ENCODE peak calls at places on chromosomes 11 and 22, in seven cellular contexts. S, C, M, O, N, F and Z are unnamed samples.
A peak's percentile ranks its signal among the peaks of the same experiment; 100 is the strongest.

GRCh38 chr22:41910599-41911291 is 4.1 kb downstream of the SHISA8 start:
- DNase-seq in M (no peak), O (no peak), C (peak; percentile 71), F (peak; percentile 39), S (peak; percentile 58), N (no peak), Z (no peak)

GRCh38 chr11:808427-809286 is 1.1 kb upstream of the RPLP2 start:
- DNase-seq in C (no peak), M (peak; percentile 75), F (no peak), N (no peak), O (no peak), S (no peak), Z (peak; percentile 91)

GRCh38 chr11:985848-986247 is 50.7 kb downstream of the MUC6 start:
- DNase-seq in M (no peak), F (no peak), O (no peak), N (no peak), C (no peak), S (no peak), Z (no peak)

GRCh38 chr11:43458486-43458885 is 99.8 kb downstream of the TTC17 start:
- DNase-seq in S (no peak), F (no peak), C (no peak), N (no peak), O (no peak), M (no peak), Z (no peak)

GRCh38 chr11:60764879-60765278 is 8.2 kb downstream of the MS4A15 start:
- DNase-seq in M (no peak), O (no peak), C (no peak), F (no peak), N (no peak), S (no peak), Z (no peak)

GRCh38 chr11:112453601-112454577 is 193.2 kb upstream of the PLET1 start:
- DNase-seq in N (no peak), M (peak; percentile 49), C (peak; percentile 54), S (peak; percentile 53), O (no peak), F (peak; percentile 37), Z (peak; percentile 19)

GRCh38 chr22:44764373-44764772 is 12.0 kb downstream of the ARHGAP8 start:
- DNase-seq in O (no peak), M (no peak), N (no peak), C (no peak), F (no peak), S (no peak), Z (no peak)

GRCh38 chr11:62575837-62576236 is 2.1 kb upstream of the EEF1G start:
- DNase-seq in N (no peak), M (no peak), C (no peak), F (no peak), O (no peak), S (no peak), Z (no peak)

GRCh38 chr22:30809086-30809485 is 114.4 kb downstream of the OSBP2 start:
- DNase-seq in S (no peak), F (no peak), M (no peak), N (no peak), C (no peak), O (no peak), Z (no peak)

GRCh38 chr22:41171996-41172395 is 33.1 kb upstream of the L3MBTL2 start:
- DNase-seq in F (no peak), M (no peak), O (no peak), N (no peak), S (no peak), C (no peak), Z (no peak)

GRCh38 chr11:117454564-117454917 is 126.9 kb downstream of the CEP164 start:
- DNase-seq in M (no peak), N (no peak), S (no peak), O (no peak), C (no peak), F (no peak), Z (no peak)

GRCh38 chr11:7520011-7520942 is 6.5 kb downstream of the PPFIBP2 start:
- DNase-seq in M (no peak), O (no peak), F (no peak), S (no peak), C (no peak), N (no peak), Z (no peak)

GRCh38 chr11:128688031-128688713 is 5.7 kb upstream of the FLI1 start:
- DNase-seq in N (no peak), C (no peak), M (no peak), O (no peak), S (no peak), F (peak; percentile 47), Z (no peak)

GRCh38 chr22:27198518-27199035 is 541.2 kb downstream of the MIAT start:
- DNase-seq in N (no peak), O (no peak), C (no peak), S (no peak), M (no peak), F (no peak), Z (no peak)

GRCh38 chr22:38731703-38732161 is 24.1 kb downstream of the SUN2 start:
- DNase-seq in M (no peak), O (no peak), S (no peak), N (no peak), F (no peak), C (no peak), Z (peak; percentile 53)

GRCh38 chr11:10818594-10818993 is 9.9 kb upstream of the EIF4G2 start:
- DNase-seq in O (no peak), C (no peak), F (no peak), M (no peak), S (no peak), N (no peak), Z (no peak)

GRCh38 chr11:587978-588380 is 11.7 kb downstream of the PHRF1 start:
- DNase-seq in M (peak; percentile 93), O (peak; percentile 58), S (no peak), N (no peak), F (no peak), C (peak; percentile 85), Z (no peak)

GRCh38 chr11:128026596-128026995 is 560.8 kb downstream of the ETS1 start:
- DNase-seq in C (peak; percentile 33), F (no peak), M (no peak), S (no peak), N (peak; percentile 33), O (no peak), Z (peak; percentile 28)

GRCh38 chr11:69986421-69987229 is 91.5 kb upstream of the ANO1 start:
- DNase-seq in N (no peak), M (no peak), O (no peak), F (no peak), S (no peak), C (no peak), Z (no peak)

GRCh38 chr11:8917157-8917820 is 6.3 kb downstream of the AKIP1 start:
- DNase-seq in C (no peak), M (no peak), F (peak; percentile 79), O (no peak), S (peak; percentile 44), N (no peak), Z (no peak)

GRCh38 chr22:33579448-33580093 is 340.7 kb downstream of the LARGE1 start:
- DNase-seq in N (peak; percentile 38), F (peak; percentile 77), C (peak; percentile 70), O (no peak), M (peak; percentile 77), S (peak; percentile 74), Z (peak; percentile 29)

GRCh38 chr11:5196067-5196466 is 4.4 kb downstream of the OR51V1 start:
- DNase-seq in C (no peak), M (no peak), F (peak; percentile 38), N (no peak), S (no peak), O (no peak), Z (no peak)

GRCh38 chr22:28032896-28033295 is 113.8 kb upstream of the PITPNB start:
- DNase-seq in S (no peak), N (no peak), C (no peak), O (no peak), M (no peak), F (no peak), Z (no peak)

GRCh38 chr11:121348220-121348875 is 55.8 kb downstream of the SC5D start:
- DNase-seq in S (no peak), O (no peak), N (no peak), M (no peak), F (no peak), C (no peak), Z (no peak)

GRCh38 chr11:2943711-2944118 is 14.5 kb upstream of the PHLDA2 start:
- DNase-seq in C (no peak), F (no peak), S (no peak), M (no peak), O (no peak), N (no peak), Z (peak; percentile 58)

GRCh38 chr11:43944761-43945311 is 2.4 kb downstream of the C11orf96 start:
- DNase-seq in F (peak; percentile 58), O (peak; percentile 90), C (peak; percentile 89), N (peak; percentile 80), M (peak; percentile 66), S (peak; percentile 95), Z (peak; percentile 77)

GRCh38 chr11:92340839-92341238 is 116.2 kb downstream of the FAT3 start:
- DNase-seq in F (peak; percentile 45), C (no peak), M (peak; percentile 42), S (peak; percentile 56), N (no peak), O (no peak), Z (no peak)
- TF ChIP-seq CTCF in F (peak; percentile 61), C (no peak), M (peak; percentile 55), S (no peak), N (no peak), O (peak; percentile 27), Z (no peak)

GRCh38 chr11:77125695-77126094 is 2.4 kb upstream of the MYO7A start:
- DNase-seq in C (no peak), N (no peak), S (no peak), O (peak; percentile 27), F (no peak), M (no peak), Z (no peak)
- H3K36me3 ChIP-seq in C (peaks cover 9% of the 10 kb centered on the region), N (no peaks in the 10 kb centered on the region), S (no peaks in the 10 kb centered on the region), O (no peaks in the 10 kb centered on the region), F (no peaks in the 10 kb centered on the region), M (no peaks in the 10 kb centered on the region), Z (no peaks in the 10 kb centered on the region)

DNA sequence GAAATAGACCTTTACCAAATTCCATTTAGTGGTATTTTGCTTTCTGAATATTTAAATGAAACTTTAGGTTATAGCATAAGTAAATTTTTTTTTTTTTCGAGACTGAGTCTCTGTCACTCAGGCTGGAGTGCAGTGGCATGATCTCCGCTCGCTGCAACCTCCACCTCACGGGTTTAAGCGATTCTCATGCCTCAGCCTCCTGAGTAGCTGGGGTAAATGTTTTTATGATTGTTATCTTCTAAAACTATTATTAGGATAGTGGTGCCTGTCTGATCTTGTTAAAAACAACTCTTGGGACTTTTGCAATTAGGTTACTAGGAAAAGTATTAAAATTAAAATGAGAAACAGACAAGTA is 20.6 kb downstream of the CRKL start:
- DNase-seq in F (no peak), O (no peak), N (no peak), M (no peak), S (no peak), C (no peak), Z (no peak)
- H3K4me1 ChIP-seq in F (no peaks in the 10 kb centered on the region), O (peaks cover 30% of the 10 kb centered on the region), N (peaks cover 63% of the 10 kb centered on the region), M (peaks cover 22% of the 10 kb centered on the region), S (peaks cover 7% of the 10 kb centered on the region), C (peaks cover 4% of the 10 kb centered on the region), Z (peaks cover 41% of the 10 kb centered on the region)

GRCh38 chr11:105000797-105001196 is 22.2 kb downstream of the CASP5 start:
- DNase-seq in O (no peak), S (peak; percentile 73), C (no peak), M (no peak), N (no peak), F (peak; percentile 33), Z (no peak)
- TF ChIP-seq CTCF in O (peak; percentile 54), S (peak; percentile 65), C (peak; percentile 28), M (peak; percentile 25), N (peak; percentile 36), F (peak; percentile 77), Z (peak; percentile 34)